ENCODE peak calls at places on chromosomes 1 and 21, in four cellular contexts. One of them, this sample, is unnamed.

GRCh38 chr1:24389231-24389678 is 24.3 kb downstream of the STPG1 start:
- DNase-seq in WTC11: no peak
- DNase-seq in HepG2: no peak
- DNase-seq in HEK293T: no peak
- DNase-seq in this sample: no peak

GRCh38 chr1:68149110-68149798 is 83.1 kb downstream of the WLS start:
- DNase-seq in HEK293T: no peak
- DNase-seq in WTC11: no peak
- DNase-seq in HepG2: no peak
- DNase-seq in this sample: no peak

GRCh38 chr1:5640845-5641244 is 351.4 kb downstream of the NPHP4 start:
- DNase-seq in HepG2: no peak
- DNase-seq in WTC11: no peak
- DNase-seq in HEK293T: no peak
- DNase-seq in this sample: no peak

GRCh38 chr1:39576016-39576657 is 453 bp downstream of the PABPC4 start:
- DNase-seq in WTC11: peak; percentile 31
- DNase-seq in HEK293T: peak; percentile 32
- DNase-seq in HepG2: no peak
- DNase-seq in this sample: peak; percentile 61

GRCh38 chr1:83626603-83627002 is 372.3 kb downstream of the TTLL7 start:
- DNase-seq in WTC11: no peak
- DNase-seq in HEK293T: no peak
- DNase-seq in HepG2: no peak
- DNase-seq in this sample: no peak

GRCh38 chr1:178057131-178057765 is 36.7 kb upstream of the RASAL2 start:
- DNase-seq in WTC11: no peak
- DNase-seq in HepG2: no peak
- DNase-seq in HEK293T: no peak
- DNase-seq in this sample: no peak

GRCh38 chr21:42316891-42317290 is 1.7 kb upstream of the TFF3 start:
- DNase-seq in HepG2: no peak
- DNase-seq in HEK293T: no peak
- DNase-seq in WTC11: no peak
- DNase-seq in this sample: no peak

GRCh38 chr1:94043738-94044289 is 77.1 kb downstream of the ABCA4 start:
- DNase-seq in WTC11: no peak
- DNase-seq in HEK293T: no peak
- DNase-seq in HepG2: no peak
- DNase-seq in this sample: no peak

GRCh38 chr1:247494746-247495145 is 36.8 kb upstream of the OR2B11 start:
- DNase-seq in HepG2: no peak
- DNase-seq in HEK293T: no peak
- DNase-seq in WTC11: no peak
- DNase-seq in this sample: no peak

GRCh38 chr21:45854702-45855247 is 126.8 kb upstream of the COL6A1 start:
- DNase-seq in HEK293T: no peak
- DNase-seq in WTC11: no peak
- DNase-seq in HepG2: no peak
- DNase-seq in this sample: no peak

GRCh38 chr1:59415876-59416275 is 119.0 kb downstream of the FGGY start:
- DNase-seq in WTC11: no peak
- DNase-seq in HepG2: no peak
- DNase-seq in HEK293T: no peak
- DNase-seq in this sample: no peak

GRCh38 chr1:81797701-81798100 is 3.0 kb upstream of the ADGRL2 start:
- DNase-seq in HepG2: no peak
- DNase-seq in HEK293T: no peak
- DNase-seq in WTC11: no peak
- DNase-seq in this sample: no peak

GRCh38 chr1:169426174-169426716 is 1.0 kb downstream of the CCDC181 start:
- DNase-seq in WTC11: no peak
- DNase-seq in HEK293T: peak; percentile 10
- DNase-seq in HepG2: no peak
- DNase-seq in this sample: no peak

GRCh38 chr1:24963099-24963872 is 33.2 kb upstream of the RUNX3 start:
- DNase-seq in HEK293T: no peak
- DNase-seq in WTC11: no peak
- DNase-seq in HepG2: no peak
- DNase-seq in this sample: no peak

GRCh38 chr1:56540467-56540866 is 38.9 kb downstream of the PLPP3 start:
- DNase-seq in HEK293T: no peak
- DNase-seq in HepG2: no peak
- DNase-seq in WTC11: no peak
- DNase-seq in this sample: no peak

GRCh38 chr1:48338257-48338656 is 115.7 kb downstream of the SLC5A9 start:
- DNase-seq in HEK293T: no peak
- DNase-seq in HepG2: no peak
- DNase-seq in WTC11: no peak
- DNase-seq in this sample: no peak

GRCh38 chr21:28871388-28872015 is 121.2 kb downstream of the LTN1 start:
- DNase-seq in WTC11: no peak
- DNase-seq in HEK293T: no peak
- DNase-seq in HepG2: no peak
- DNase-seq in this sample: no peak

GRCh38 chr21:26061437-26061836 is 109.1 kb downstream of the APP start:
- DNase-seq in HEK293T: no peak
- DNase-seq in HepG2: no peak
- DNase-seq in WTC11: no peak
- DNase-seq in this sample: no peak

GRCh38 chr1:189117072-189117770 is 1360.4 kb downstream of the BRINP3 start:
- DNase-seq in HepG2: no peak
- DNase-seq in HEK293T: no peak
- DNase-seq in WTC11: no peak
- DNase-seq in this sample: no peak
- TF ChIP-seq ELF4 in HepG2: no peak
- TF ChIP-seq ELF4 in HEK293T: no peak
- TF ChIP-seq ELF4 in WTC11: no peak
- TF ChIP-seq ELF4 in this sample: no peak

DNA sequence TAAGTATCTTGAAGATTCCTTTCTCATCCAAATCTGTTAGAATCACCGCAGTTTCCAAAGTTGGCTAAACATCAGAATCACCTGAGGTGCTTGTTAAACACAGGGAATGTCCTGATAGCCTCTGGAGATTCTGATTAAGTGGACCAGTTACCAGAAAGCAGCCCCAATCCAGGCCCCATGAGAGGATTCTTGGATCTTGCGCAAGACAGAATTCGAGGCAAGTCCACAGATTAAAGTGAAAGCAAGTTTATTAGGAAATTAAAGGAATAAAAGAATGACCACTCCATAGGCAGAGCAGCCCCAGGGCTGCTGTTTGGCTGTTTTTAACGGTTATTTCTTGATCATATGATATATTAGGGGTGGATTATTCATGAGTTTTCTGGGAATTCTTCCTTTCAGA is 176.1 kb downstream of the ROR1 start:
- DNase-seq in HEK293T: no peak
- DNase-seq in WTC11: no peak
- DNase-seq in HepG2: no peak
- DNase-seq in this sample: no peak
- TF ChIP-seq ELF4 in HEK293T: no peak
- TF ChIP-seq ELF4 in WTC11: no peak
- TF ChIP-seq ELF4 in HepG2: no peak
- TF ChIP-seq ELF4 in this sample: no peak

GRCh38 chr1:109826930-109827349 is 63.2 kb upstream of the EPS8L3 start:
- DNase-seq in HEK293T: no peak
- DNase-seq in HepG2: no peak
- DNase-seq in WTC11: no peak
- DNase-seq in this sample: peak; percentile 71

GRCh38 chr1:109826446-109826845 is 62.7 kb upstream of the EPS8L3 start:
- DNase-seq in WTC11: no peak
- DNase-seq in HepG2: no peak
- DNase-seq in HEK293T: no peak
- DNase-seq in this sample: no peak

GRCh38 chr1:109827466-109827865 is 63.7 kb upstream of the EPS8L3 start:
- DNase-seq in HEK293T: no peak
- DNase-seq in HepG2: no peak
- DNase-seq in WTC11: no peak
- DNase-seq in this sample: peak; percentile 1

GRCh38 chr1:109824349-109825115 is 60.8 kb upstream of the EPS8L3 start:
- DNase-seq in WTC11: no peak
- DNase-seq in HEK293T: no peak
- DNase-seq in HepG2: no peak
- DNase-seq in this sample: no peak

DNA sequence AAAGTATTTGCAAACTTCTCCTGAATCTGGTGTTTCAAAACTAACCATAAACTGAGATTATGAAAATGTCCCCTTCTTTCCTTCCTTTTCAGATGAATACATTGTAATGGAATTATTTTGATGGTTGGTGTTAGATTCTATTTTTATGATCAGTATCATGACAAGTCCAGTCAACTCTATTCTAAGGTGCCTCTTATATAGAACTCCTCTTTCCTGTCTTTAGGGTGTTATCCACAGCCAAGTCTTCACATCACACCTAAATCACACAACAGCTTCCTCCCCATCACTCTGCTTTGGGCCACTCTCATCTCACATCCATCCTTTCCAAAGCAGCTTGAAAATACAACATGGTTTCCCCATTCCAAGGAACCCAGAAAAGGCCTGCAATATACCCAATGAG is 62.1 kb upstream of the EPS8L3 start:
- DNase-seq in HEK293T: no peak
- DNase-seq in HepG2: no peak
- DNase-seq in WTC11: no peak
- DNase-seq in this sample: no peak
- TF ChIP-seq ELF4 in HEK293T: no peak
- TF ChIP-seq ELF4 in HepG2: no peak
- TF ChIP-seq ELF4 in WTC11: no peak
- TF ChIP-seq ELF4 in this sample: no peak

DNA sequence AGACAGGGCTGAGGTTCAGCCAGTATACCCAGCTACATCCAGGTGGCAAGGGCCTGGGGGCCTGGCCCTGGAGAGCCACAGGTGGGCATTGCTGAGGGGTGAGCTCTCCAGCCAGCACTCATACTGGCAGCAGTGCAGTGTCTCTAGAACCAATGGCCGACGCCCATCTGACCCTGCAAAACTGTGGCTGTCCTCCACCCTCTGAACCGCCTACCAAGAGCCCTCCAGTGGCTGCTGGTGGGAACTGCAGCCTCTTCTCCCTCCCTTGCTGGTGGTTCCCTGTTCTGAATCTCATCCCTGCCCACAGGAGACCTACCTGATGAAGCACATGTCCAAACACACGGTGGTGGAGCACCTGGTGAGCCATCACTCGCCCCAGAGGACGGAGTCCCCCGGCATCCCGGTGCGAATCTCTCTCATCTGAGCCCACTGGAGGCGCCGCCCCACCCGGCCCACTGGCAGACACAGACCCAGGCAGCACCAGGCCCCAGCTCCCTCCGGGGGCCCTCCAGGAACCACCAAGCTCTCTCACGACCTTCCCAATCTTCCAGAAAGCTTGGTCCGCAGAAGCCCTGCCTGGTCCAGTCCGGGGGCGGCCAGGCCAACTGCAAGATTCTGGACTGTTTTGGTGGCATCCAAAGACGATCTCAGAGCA is 22.1 kb downstream of the A3GALT2 start:
- DNase-seq in HepG2: peak; percentile 54
- DNase-seq in WTC11: peak; percentile 87
- DNase-seq in HEK293T: peak; percentile 91
- DNase-seq in this sample: peak; percentile 86
- TF ChIP-seq ELF4 in HepG2: no peak
- TF ChIP-seq ELF4 in WTC11: no peak
- TF ChIP-seq ELF4 in HEK293T: no peak
- TF ChIP-seq ELF4 in this sample: no peak

GRCh38 chr21:38743772-38744529 is 61.8 kb upstream of the ETS2 start:
- DNase-seq in HepG2: no peak
- DNase-seq in WTC11: no peak
- DNase-seq in HEK293T: no peak
- DNase-seq in this sample: no peak
- TF ChIP-seq ELF4 in HepG2: no peak
- TF ChIP-seq ELF4 in WTC11: no peak
- TF ChIP-seq ELF4 in HEK293T: no peak
- TF ChIP-seq ELF4 in this sample: no peak